ENCODE peak calls at places on chromosomes 6 and 20, in four cellular contexts. R is GM23248, O is OCI-M1, I is mesendoderm. F is an unnamed sample.

GRCh38 chr6:26088344-26088743 is 1.1 kb downstream of the HFE start:
- DNase-seq in R (peak), I (no peak), O (no peak), F (no peak)

GRCh38 chr6:110951986-110952794 is 6.3 kb upstream of the GTF3C6 start:
- DNase-seq in O (peak), I (peak), R (peak), F (no peak)

GRCh38 chr6:27332692-27333641 is 20.9 kb upstream of the POM121L2 start:
- DNase-seq in I (peak), O (peak), R (peak), F (peak)

GRCh38 chr6:50714487-50715379 is 1.4 kb downstream of the TFAP2D start:
- DNase-seq in R (no peak), I (peak), O (no peak), F (no peak)

GRCh38 chr20:11118802-11119380 is 445.1 kb upstream of the JAG1 start:
- DNase-seq in R (peak), I (no peak), O (no peak), F (no peak)

GRCh38 chr6:7590918-7591302 is 912 bp downstream of the SNRNP48 start:
- DNase-seq in R (peak), O (peak), I (peak), F (peak)

GRCh38 chr20:62886709-62887058 is 25.1 kb upstream of the TCFL5 start:
- DNase-seq in O (no peak), I (no peak), R (no peak), F (no peak)

GRCh38 chr6:159089909-159090308 is 45.1 kb upstream of the TAGAP start:
- DNase-seq in I (no peak), O (no peak), R (no peak), F (no peak)

GRCh38 chr6:108408453-108408852 is 113.6 kb downstream of the AFG1L start:
- DNase-seq in R (peak), I (no peak), O (peak), F (no peak)

GRCh38 chr6:54060286-54060685 is 51.0 kb upstream of the MLIP start:
- DNase-seq in O (peak), I (peak), R (peak), F (no peak)

GRCh38 chr6:36947570-36948351 is 6.8 kb upstream of the PI16 start:
- DNase-seq in I (no peak), R (no peak), O (no peak), F (no peak)

GRCh38 chr6:6007311-6008113 is 787 bp upstream of the NRN1 start:
- DNase-seq in R (peak), O (no peak), I (peak), F (peak)

GRCh38 chr6:108492131-108492766 is 68.5 kb upstream of the FOXO3 start:
- DNase-seq in O (peak), R (peak), I (peak), F (peak)

GRCh38 chr6:48472121-48472520 is 361.1 kb upstream of the PTCHD4 start:
- DNase-seq in R (no peak), I (no peak), O (peak), F (no peak)

GRCh38 chr20:20366896-20367680 is 816 bp upstream of the INSM1 start:
- DNase-seq in R (peak), I (peak), O (no peak), F (peak)

GRCh38 chr6:102655823-102656222 is 1262.3 kb downstream of the GRIK2 start:
- DNase-seq in I (no peak), O (no peak), R (no peak), F (no peak)

GRCh38 chr6:34142599-34142998 is 3.3 kb downstream of the GRM4 start:
- DNase-seq in I (peak), R (no peak), O (no peak), F (peak)

GRCh38 chr20:14481863-14482262 is 144.5 kb upstream of the FLRT3 start:
- DNase-seq in O (no peak), R (peak), I (no peak), F (no peak)

GRCh38 chr6:39947611-39948068 is 13.4 kb upstream of the MOCS1 start:
- DNase-seq in R (no peak), O (no peak), I (peak), F (no peak)

GRCh38 chr6:2546941-2547716 is 203.6 kb downstream of the MYLK4 start:
- DNase-seq in I (no peak), O (peak), R (no peak), F (no peak)

GRCh38 chr6:166005846-166006592 is 161.6 kb downstream of the TBXT start:
- DNase-seq in I (peak), O (peak), R (peak), F (peak)

GRCh38 chr6:5786321-5787053 is 220.2 kb downstream of the NRN1 start:
- DNase-seq in I (no peak), O (no peak), R (no peak), F (no peak)

GRCh38 chr6:131931063-131931745 is 20.0 kb downstream of the CCN2 start:
- DNase-seq in I (no peak), R (no peak), O (no peak), F (no peak)

GRCh38 chr20:57841297-57841866 is 131.6 kb upstream of the PMEPA1 start:
- DNase-seq in O (no peak), R (no peak), I (no peak), F (no peak)

GRCh38 chr6:115796061-115796460 is 264.6 kb downstream of the FRK start:
- DNase-seq in R (no peak), I (no peak), O (no peak), F (no peak)

GRCh38 chr20:4661191-4661590 is 60.5 kb upstream of the PRND start:
- DNase-seq in O (no peak), I (no peak), R (no peak), F (no peak)

GRCh38 chr6:56579155-56579851 is 63.4 kb downstream of the DST start:
- DNase-seq in O (no peak), I (no peak), R (peak), F (no peak)

GRCh38 chr20:3630429-3630828 is 32.8 kb downstream of the GFRA4 start:
- DNase-seq in I (no peak), O (no peak), R (no peak), F (no peak)

GRCh38 chr20:43798591-43799149 is 71.9 kb upstream of the GTSF1L start:
- DNase-seq in O (no peak), R (no peak), I (no peak), F (peak)

GRCh38 chr20:13302647-13303425 is 81.8 kb downstream of the ISM1 start:
- DNase-seq in O (peak), I (peak), R (peak), F (peak)

GRCh38 chr20:62953839-62954703 is 1.6 kb downstream of the SLC17A9 start:
- DNase-seq in R (peak), O (peak), I (peak), F (peak)

GRCh38 chr6:23176883-23177282 is 607.5 kb downstream of the HDGFL1 start:
- DNase-seq in O (no peak), I (no peak), R (peak), F (no peak)

GRCh38 chr20:48866936-48867335 is 39.1 kb upstream of the PREX1 start:
- DNase-seq in I (no peak), R (no peak), O (no peak), F (no peak)

GRCh38 chr20:46894971-46895905 is 595 bp downstream of the EYA2 start:
- DNase-seq in I (peak), O (no peak), R (peak), F (peak)

GRCh38 chr6:52505726-52506501 is 70.9 kb downstream of the TRAM2 start:
- DNase-seq in O (no peak), I (no peak), R (no peak), F (no peak)

GRCh38 chr6:9657994-9658393 is 756.9 kb downstream of the TFAP2A start:
- DNase-seq in O (no peak), R (peak), I (no peak), F (no peak)

GRCh38 chr6:140441256-140441655 is 1066.8 kb upstream of the CITED2 start:
- DNase-seq in I (peak), O (peak), R (peak), F (peak)

F was measured in cerebellar cortex.